ENCODE peak calls at places on chromosomes 3 and 15, in five cellular contexts. B is AG04450, G is body of pancreas, L is A549, V is OCI-LY7. O is an unnamed sample.

GRCh38 chr3:111723293-111723963 is 128.3 kb upstream of the ZBED2 start:
- DNase-seq in G (no peak), B (peak), L (no peak), V (no peak), O (no peak)

GRCh38 chr15:101411085-101411484 is 78.4 kb downstream of the PCSK6 start:
- DNase-seq in V (no peak), G (no peak), L (no peak), B (no peak), O (no peak)

GRCh38 chr15:62883938-62884479 is 158.5 kb upstream of the TPM1 start:
- DNase-seq in V (no peak), B (peak), G (no peak), L (no peak), O (no peak)

GRCh38 chr3:184907941-184908649 is 96.1 kb downstream of the VPS8 start:
- DNase-seq in G (no peak), L (no peak), V (no peak), B (no peak), O (no peak)

GRCh38 chr3:8651418-8652322 is 7.1 kb upstream of the SSUH2 start:
- DNase-seq in G (no peak), L (no peak), V (no peak), B (no peak), O (no peak)

GRCh38 chr15:52440414-52440813 is 88.3 kb downstream of the MYO5A start:
- DNase-seq in G (no peak), L (peak), B (no peak), V (no peak), O (no peak)

GRCh38 chr3:30643763-30644462 is 37.5 kb downstream of the TGFBR2 start:
- DNase-seq in G (no peak), L (no peak), V (peak), B (no peak), O (no peak)

GRCh38 chr3:138042043-138042442 is 32.1 kb downstream of the CLDN18 start:
- DNase-seq in B (peak), L (no peak), V (no peak), G (no peak), O (peak)

GRCh38 chr3:185063431-185063830 is 89.4 kb downstream of the C3orf70 start:
- DNase-seq in V (no peak), L (no peak), G (no peak), B (no peak), O (no peak)

GRCh38 chr15:34618073-34618472 is 34.6 kb upstream of the GOLGA8B start:
- DNase-seq in V (no peak), L (no peak), B (no peak), G (no peak), O (peak)

GRCh38 chr15:90905306-90906180 is 2.4 kb downstream of the MAN2A2 start:
- DNase-seq in G (no peak), L (no peak), B (no peak), V (no peak), O (no peak)

GRCh38 chr15:56871180-56871579 is 47.3 kb upstream of the TCF12 start:
- DNase-seq in L (peak), G (no peak), B (peak), V (no peak), O (peak)

GRCh38 chr3:187997946-187998561 is 155.9 kb upstream of the LPP start:
- DNase-seq in G (no peak), L (no peak), B (no peak), V (no peak), O (no peak)

GRCh38 chr3:139476348-139476747 is at the start of gene RBP2:
- DNase-seq in V (no peak), B (no peak), G (no peak), L (no peak), O (no peak)

GRCh38 chr3:99131876-99132275 is 230.4 kb upstream of the DCBLD2 start:
- DNase-seq in B (no peak), V (no peak), L (no peak), G (no peak), O (no peak)

GRCh38 chr15:64891546-64891945 is 20.2 kb upstream of the ANKDD1A start:
- DNase-seq in V (no peak), G (no peak), L (no peak), B (no peak), O (no peak)
- H3K4me3 ChIP-seq in V (peak), G (no peak), L (no peak), B (no peak), O (no peak)

GRCh38 chr3:122391674-122392446 is 7.9 kb downstream of the FAM162A start:
- DNase-seq in V (no peak), B (no peak), L (no peak), G (no peak), O (no peak)

GRCh38 chr3:122394173-122394572 is 10.2 kb downstream of the FAM162A start:
- DNase-seq in G (no peak), L (no peak), V (no peak), B (no peak), O (no peak)

GRCh38 chr3:122395582-122395981 is 11.6 kb downstream of the FAM162A start:
- DNase-seq in B (no peak), L (no peak), G (no peak), V (no peak), O (no peak)

GRCh38 chr3:122390665-122391064 is 6.7 kb downstream of the FAM162A start:
- DNase-seq in B (no peak), L (no peak), V (no peak), G (no peak), O (no peak)

GRCh38 chr3:122392868-122393844 is 9.2 kb downstream of the FAM162A start:
- DNase-seq in L (peak), G (no peak), V (peak), B (no peak), O (peak)
- H3K4me3 ChIP-seq in L (no peak), G (no peak), V (no peak), B (no peak), O (no peak)

DNA sequence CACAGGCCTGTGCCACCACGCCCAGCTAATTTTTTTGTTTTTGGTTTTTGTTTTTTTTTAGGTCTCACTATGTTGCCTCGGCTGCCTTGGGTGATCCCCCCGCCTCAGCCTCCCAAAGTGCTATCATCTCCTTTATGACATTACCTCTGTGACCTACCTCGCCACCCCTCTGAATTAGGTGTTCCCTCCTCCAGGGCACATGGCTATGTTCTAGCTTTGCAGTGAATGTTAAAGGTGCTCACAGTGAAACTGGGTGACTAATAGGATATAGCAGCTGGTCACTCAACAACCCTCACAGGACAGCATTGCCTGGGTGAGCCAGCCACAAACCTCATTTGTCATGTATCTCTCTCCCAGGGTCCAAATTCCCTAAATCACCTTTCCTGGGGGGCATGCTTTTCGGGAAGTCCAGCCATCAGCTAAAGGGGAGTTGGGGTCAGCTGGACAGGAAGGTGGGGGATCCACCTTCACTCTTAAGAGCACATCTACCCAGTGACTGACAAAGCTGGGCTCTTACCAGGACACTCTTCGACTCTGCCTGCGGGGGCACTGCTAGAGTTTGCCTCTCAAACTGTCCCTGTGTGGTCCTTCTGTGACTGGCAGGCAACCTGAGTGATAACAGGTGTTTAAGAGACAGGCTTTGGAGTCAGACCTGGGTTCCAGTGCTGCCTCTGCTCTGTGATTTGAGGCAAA is 1.6 kb upstream of the TTLL3 start:
- DNase-seq in L (peak), G (no peak), V (peak), B (no peak), O (peak)
- H3K4me3 ChIP-seq in L (no peak), G (no peak), V (no peak), B (no peak), O (no peak)

DNA sequence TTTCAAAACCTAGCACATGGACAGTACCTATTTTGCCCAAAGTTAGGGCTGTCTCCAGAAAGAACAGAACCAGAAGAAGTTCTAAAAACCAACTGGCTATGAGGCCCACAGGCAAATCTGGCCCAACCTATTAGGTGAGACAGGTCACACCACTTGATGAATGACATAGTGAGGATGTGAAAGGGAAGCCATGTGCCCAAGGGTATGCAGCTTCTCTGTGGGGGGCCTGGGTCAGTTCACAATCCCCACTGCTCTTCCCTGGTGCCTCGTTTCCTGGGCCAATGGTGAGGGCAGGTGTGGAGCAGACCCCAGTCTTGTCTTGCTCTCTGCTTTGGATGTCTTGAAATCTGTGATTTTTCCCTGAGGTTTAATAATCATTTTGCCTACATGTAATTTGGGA is 8.9 kb downstream of the INSYN1 start:
- DNase-seq in V (no peak), L (no peak), B (no peak), G (no peak), O (no peak)
- H3K4me3 ChIP-seq in V (no peak), L (no peak), B (no peak), G (no peak), O (no peak)

DNA sequence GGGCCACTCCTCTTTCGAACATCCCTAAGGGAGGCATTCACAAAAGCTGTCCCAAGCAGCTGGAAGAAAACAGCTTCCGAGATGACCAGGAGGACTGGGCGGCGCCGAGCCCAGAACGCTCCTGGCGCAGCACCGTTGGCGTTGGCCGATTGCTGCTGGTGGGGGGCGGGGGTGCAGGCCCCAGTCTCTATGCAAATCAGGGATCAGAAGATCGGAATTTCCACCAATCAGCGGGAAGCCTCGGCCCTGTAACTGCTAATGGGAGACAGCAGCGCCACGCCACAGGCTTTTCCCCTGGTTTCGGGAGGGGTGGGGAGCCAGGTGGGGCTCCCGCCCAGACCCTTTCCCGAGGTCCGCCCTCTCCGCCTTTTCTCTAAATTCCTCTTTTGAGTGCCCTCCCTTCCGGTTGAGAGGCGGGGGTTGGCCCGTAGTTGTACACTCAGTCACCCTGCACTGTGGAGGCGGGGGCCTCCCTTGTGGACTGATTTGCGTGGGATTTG is 27.0 kb downstream of the HMCES start:
- DNase-seq in B (no peak), G (peak), V (no peak), L (no peak), O (peak)
- H3K4me3 ChIP-seq in B (peak), G (no peak), V (no peak), L (no peak), O (peak)